ENCODE peak calls at places on chromosome 1, in ten cellular contexts. Z is upper lobe of right lung, H is astrocyte of the spinal cord, Y is GM23338, G is left ventricle myocardium inferior, C is mucosa of descending colon, V is body of pancreas, K is stomach, A is tibial nerve, N is AG04449. W is an unnamed sample.

GRCh38 chr1:57157818-57158606 is 192.2 kb upstream of the C8B start:
- DNase-seq in C (no peak), K (no peak), N (no peak), G (no peak), A (no peak), H (no peak), Y (peak; percentile 37), V (no peak), Z (no peak), W (no peak)

GRCh38 chr1:178470411-178470960 is 26.3 kb downstream of the CLEC20A start:
- DNase-seq in A (no peak), G (no peak), V (no peak), H (no peak), Z (no peak), N (no peak), C (no peak), Y (no peak), K (no peak), W (no peak)

GRCh38 chr1:161069201-161069685 is 448 bp downstream of the ARHGAP30 start:
- DNase-seq in N (no peak), G (no peak), C (peak; percentile 62), Z (no peak), H (no peak), V (no peak), A (no peak), Y (no peak), K (no peak), W (no peak)

GRCh38 chr1:193408782-193409293 is 222.4 kb upstream of the B3GALT2 start:
- DNase-seq in H (peak; percentile 74), V (peak; percentile 93), Z (peak; percentile 77), G (peak; percentile 82), N (peak; percentile 84), Y (peak; percentile 24), A (peak; percentile 37), C (peak; percentile 56), K (peak; percentile 81), W (peak; percentile 54)

GRCh38 chr1:206706298-206706791 is 21.6 kb downstream of the MAPKAPK2 start:
- DNase-seq in K (no peak), V (no peak), C (peak; percentile 65), A (no peak), G (no peak), H (peak; percentile 93), Z (peak; percentile 37), Y (peak; percentile 47), N (peak; percentile 75), W (no peak)

GRCh38 chr1:163173121-163173520 is 29.6 kb downstream of the RGS5 start:
- DNase-seq in A (no peak), K (no peak), Z (no peak), G (no peak), N (no peak), V (no peak), H (peak; percentile 49), C (no peak), Y (no peak), W (no peak)

GRCh38 chr1:23578311-23578996 is 19.2 kb upstream of the ID3 start:
- DNase-seq in N (no peak), G (no peak), Z (no peak), A (no peak), H (peak; percentile 8), Y (no peak), K (no peak), C (no peak), V (no peak), W (no peak)

GRCh38 chr1:84722794-84723193 is 32.5 kb upstream of the SSX2IP start:
- DNase-seq in Z (no peak), N (no peak), K (no peak), H (no peak), A (no peak), G (no peak), V (no peak), Y (no peak), C (no peak), W (no peak)

GRCh38 chr1:16226495-16227179 is 10.3 kb downstream of the CPLANE2 start:
- DNase-seq in G (peak; percentile 62), N (no peak), H (no peak), C (peak; percentile 66), V (peak; percentile 78), Y (peak; percentile 95), K (peak; percentile 80), Z (peak; percentile 94), A (no peak), W (no peak)

GRCh38 chr1:84711091-84711490 is 20.8 kb upstream of the SSX2IP start:
- DNase-seq in K (no peak), H (no peak), V (no peak), Z (no peak), Y (no peak), C (no peak), N (no peak), A (no peak), G (no peak), W (no peak)

GRCh38 chr1:41811978-41812852 is 106.5 kb downstream of the HIVEP3 start:
- DNase-seq in V (peak; percentile 62), C (no peak), A (no peak), N (peak; percentile 46), H (peak; percentile 95), G (peak; percentile 63), K (peak; percentile 70), Y (peak; percentile 86), Z (no peak), W (peak; percentile 69)

GRCh38 chr1:19758227-19758830 is 41.4 kb downstream of the TMCO4 start:
- DNase-seq in G (no peak), Y (no peak), N (peak; percentile 72), V (no peak), K (no peak), C (no peak), A (no peak), H (peak; percentile 80), Z (peak; percentile 21), W (peak; percentile 55)

GRCh38 chr1:107389410-107390075 is 248.7 kb downstream of the NTNG1 start:
- DNase-seq in N (no peak), C (no peak), V (no peak), Z (no peak), H (no peak), G (no peak), Y (no peak), A (no peak), K (no peak), W (no peak)

DNA sequence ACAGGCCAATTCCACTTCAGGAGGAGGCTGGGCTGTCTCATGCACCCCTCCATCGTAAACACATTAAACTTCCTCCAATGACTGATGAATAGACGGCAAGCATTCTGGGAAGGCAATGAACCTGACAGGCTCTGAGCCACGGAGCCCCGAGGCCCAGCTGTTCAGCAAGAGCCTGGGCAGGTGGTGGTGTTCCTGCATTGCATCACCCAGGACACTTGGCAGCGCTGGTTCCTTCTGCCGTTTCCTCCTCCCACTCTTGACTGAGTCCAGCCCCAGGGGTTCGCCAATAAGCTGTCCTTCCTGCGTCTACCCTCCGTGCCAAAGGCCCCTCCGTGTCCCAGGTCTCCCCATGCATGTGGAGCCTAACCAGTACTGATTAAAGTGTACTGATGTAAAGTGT is 109.8 kb downstream of the JAK1 start:
- DNase-seq in H (no peak), A (no peak), V (peak; percentile 62), N (no peak), Z (peak; percentile 83), K (no peak), G (peak; percentile 33), Y (no peak), C (peak; percentile 63), W (no peak)
- TF ChIP-seq CTCF in H (no peak), A (no peak), V (peak; percentile 28), N (no peak), Z (no peak), K (no peak), G (no peak), Y (peak; percentile 17), C (no peak), W (no peak)

GRCh38 chr1:92301021-92301420 is 2.2 kb downstream of the RPAP2 start:
- DNase-seq in Z (no peak), Y (no peak), A (no peak), C (no peak), N (no peak), V (no peak), K (no peak), H (no peak), G (no peak), W (no peak)
- H3K4me3 ChIP-seq in Z (no peak overlapping the region), Y (no peak overlapping the region), A (no peak overlapping the region), C (no peak overlapping the region), N (no peak overlapping the region), V (no peak overlapping the region), K (no peak overlapping the region), H (no peak overlapping the region), G (no peak overlapping the region), W (no peak overlapping the region)

GRCh38 chr1:181482521-181483083 is 715 bp upstream of the CACNA1E start:
- DNase-seq in G (no peak), C (peak; percentile 68), V (no peak), H (no peak), Y (peak; percentile 80), Z (peak; percentile 75), A (no peak), K (peak; percentile 41), N (no peak), W (peak; percentile 8)
- TF ChIP-seq CTCF in G (no peak), C (no peak), V (no peak), H (no peak), Y (peak; percentile 7), Z (no peak), A (no peak), K (no peak), N (no peak), W (no peak)

GRCh38 chr1:203095061-203095690 is 9.4 kb upstream of the MYOG start:
- DNase-seq in K (no peak), A (no peak), C (no peak), V (no peak), Z (no peak), N (no peak), G (no peak), Y (no peak), H (no peak), W (no peak)
- H3K4me3 ChIP-seq in K (no peak overlapping the region), A (no peak overlapping the region), C (no peak overlapping the region), V (no peak overlapping the region), Z (no peak overlapping the region), N (no peak overlapping the region), G (no peak overlapping the region), Y (no peak overlapping the region), H (no peak overlapping the region), W (no peak overlapping the region)

GRCh38 chr1:94042388-94042787 is 78.6 kb downstream of the ABCA4 start:
- DNase-seq in H (no peak), K (no peak), Z (no peak), V (no peak), N (no peak), A (no peak), G (no peak), C (no peak), Y (no peak), W (no peak)

GRCh38 chr1:94039514-94039870 is 81.5 kb downstream of the ABCA4 start:
- DNase-seq in G (peak; percentile 68), Y (peak; percentile 96), V (peak; percentile 63), Z (peak; percentile 81), A (peak; percentile 74), N (no peak), C (peak; percentile 66), K (peak; percentile 74), H (peak; percentile 74), W (peak; percentile 59)

GRCh38 chr1:94038511-94038910 is 82.4 kb downstream of the ABCA4 start:
- DNase-seq in V (no peak), Z (no peak), A (no peak), Y (no peak), G (no peak), K (no peak), C (no peak), H (peak; percentile 54), N (no peak), W (no peak)

GRCh38 chr1:94037392-94038229 is 83.3 kb downstream of the ABCA4 start:
- DNase-seq in K (no peak), H (no peak), Y (no peak), N (no peak), V (no peak), Z (no peak), C (no peak), G (no peak), A (no peak), W (peak; percentile 94)

GRCh38 chr1:94039871-94040569 is 80.9 kb downstream of the ABCA4 start:
- DNase-seq in H (no peak), K (no peak), V (no peak), G (peak; percentile 50), C (no peak), N (no peak), Z (no peak), A (no peak), Y (no peak), W (no peak)
- TF ChIP-seq CTCF in H (no peak), K (no peak), V (no peak), G (peak; percentile 35), C (no peak), N (no peak), Z (no peak), A (no peak), Y (no peak), W (no peak)

W was measured in bronchial epithelial cell.